ENCODE peak calls at places on chromosomes 11 and 22, in ten cellular contexts. R is A549, J is Peyer's patch, Y is spleen, C is heart left ventricle, D is lower leg skin, T is transverse colon, A is ovary, Q is uterus, E is H1. H is an unnamed sample.

GRCh38 chr11:102419181-102419580 is 33.4 kb downstream of the TMEM123 start:
- DNase-seq in D (no peak), R (no peak), A (no peak), Q (no peak), J (no peak), T (no peak), Y (no peak), E (no peak), C (no peak), H (no peak)

GRCh38 chr11:57493507-57494503 is 21.7 kb downstream of the SLC43A1 start:
- DNase-seq in R (peak; percentile 73), C (peak; percentile 57), Y (peak; percentile 90), Q (peak; percentile 61), E (peak; percentile 88), J (peak; percentile 61), D (peak; percentile 92), A (peak; percentile 74), T (peak; percentile 68), H (no peak)

GRCh38 chr11:21654091-21654490 is 538.8 kb upstream of the ANO5 start:
- DNase-seq in A (no peak), J (no peak), D (no peak), C (no peak), R (no peak), Q (no peak), Y (no peak), E (no peak), T (no peak), H (no peak)

GRCh38 chr11:66981976-66982578 is 7.0 kb downstream of the C11orf86 start:
- DNase-seq in Y (no peak), J (peak; percentile 27), Q (peak; percentile 50), T (peak; percentile 89), C (peak; percentile 92), R (peak; percentile 91), A (peak; percentile 76), E (no peak), D (peak; percentile 96), H (peak; percentile 77)

GRCh38 chr11:69007978-69008381 is 5.1 kb downstream of the MRGPRF start:
- DNase-seq in J (no peak), A (peak; percentile 68), Q (peak; percentile 26), R (peak; percentile 24), C (no peak), D (peak; percentile 69), T (no peak), Y (peak; percentile 43), E (no peak), H (no peak)

GRCh38 chr11:7555067-7555699 is 41.4 kb downstream of the PPFIBP2 start:
- DNase-seq in J (no peak), R (no peak), Q (no peak), Y (no peak), D (no peak), C (peak; percentile 87), E (no peak), T (peak; percentile 86), A (peak; percentile 48), H (peak; percentile 64)

GRCh38 chr11:83025267-83025704 is 46.4 kb downstream of the RAB30 start:
- DNase-seq in D (no peak), R (peak; percentile 47), C (no peak), E (no peak), Y (no peak), Q (no peak), A (no peak), T (no peak), J (no peak), H (no peak)

GRCh38 chr11:35235944-35236666 is 97.1 kb downstream of the CD44 start:
- DNase-seq in J (peak; percentile 24), Q (no peak), E (no peak), R (peak; percentile 54), T (peak; percentile 68), A (no peak), Y (no peak), D (no peak), C (no peak), H (no peak)

GRCh38 chr11:78202733-78203167 is 14.0 kb downstream of the USP35 start:
- DNase-seq in D (no peak), C (no peak), A (no peak), R (no peak), Y (peak; percentile 14), T (no peak), J (peak; percentile 66), Q (no peak), E (no peak), H (no peak)

DNA sequence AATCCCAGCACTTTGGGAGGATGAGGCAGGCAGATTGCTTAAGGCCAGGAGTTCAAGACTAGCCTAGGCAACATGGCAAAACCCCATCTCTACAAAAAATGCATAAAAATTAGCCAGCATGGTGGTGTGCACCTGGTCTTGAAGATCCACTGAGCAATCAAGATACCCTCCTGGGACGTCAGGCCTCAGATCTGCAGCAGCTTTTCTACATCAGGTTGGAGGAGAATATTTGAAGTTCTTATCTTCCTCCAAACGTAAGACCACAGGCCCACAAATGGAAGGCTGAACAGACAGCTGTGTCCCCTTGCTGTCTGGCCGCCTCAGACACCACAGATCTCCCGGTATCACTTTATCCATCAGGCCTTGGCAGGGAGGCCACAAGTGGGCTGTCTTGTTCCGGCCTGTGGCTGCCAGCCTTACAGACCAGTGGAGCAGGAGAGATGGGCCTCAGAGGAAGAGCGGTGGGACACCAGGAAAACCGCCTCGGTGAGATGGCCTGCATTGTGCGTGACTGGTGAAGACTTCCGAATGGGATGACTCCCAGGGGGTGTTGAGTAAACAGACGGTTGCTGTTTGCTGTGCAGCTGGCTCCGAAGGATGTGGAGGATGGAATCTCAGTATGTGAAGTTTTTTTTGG is 15.9 kb downstream of the UBASH3B start:
- DNase-seq in T (no peak), E (no peak), R (peak; percentile 31), Q (no peak), A (no peak), D (no peak), Y (no peak), C (peak; percentile 50), J (no peak), H (no peak)
- TF ChIP-seq POLR2A in T (no peak), E (no peak), R (no peak), Q (no peak), A (no peak), D (no peak), Y (no peak), C (no peak), J (no peak), H (no peak)

DNA sequence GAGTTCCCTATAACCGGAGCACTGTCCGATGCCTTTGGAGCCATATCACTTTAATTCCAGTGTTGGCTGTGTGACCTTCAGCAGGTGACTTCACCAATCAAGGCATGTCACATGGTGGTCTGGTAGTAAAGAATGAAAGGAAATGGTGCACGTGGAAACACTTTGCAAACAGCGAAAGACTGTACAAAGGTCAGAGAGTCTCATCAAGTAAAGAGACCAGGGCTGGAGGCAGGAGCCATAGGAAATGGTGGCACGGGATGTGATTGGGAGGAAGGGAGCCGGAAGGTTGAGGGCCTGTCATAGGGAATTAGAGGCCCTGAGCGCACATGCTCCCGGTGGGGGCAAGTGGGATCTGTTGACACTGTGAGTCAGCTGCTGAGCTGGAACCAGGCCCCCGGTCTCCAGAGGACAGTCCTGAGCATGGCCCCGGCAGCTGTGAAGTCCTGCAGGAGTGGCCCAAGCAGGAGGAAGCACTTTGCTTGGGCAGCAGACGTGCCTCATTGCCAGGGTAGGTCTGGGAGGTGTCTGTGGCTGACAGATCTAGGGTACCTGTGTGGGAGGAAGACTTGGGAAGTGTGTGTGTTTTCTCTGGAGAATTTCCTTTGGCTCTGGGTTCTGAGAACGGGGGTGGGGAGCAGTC is 2.0 kb downstream of the DAGLA start:
- DNase-seq in C (peak; percentile 81), Q (no peak), R (no peak), J (no peak), Y (no peak), A (no peak), T (peak; percentile 64), D (no peak), E (no peak), H (no peak)
- TF ChIP-seq POLR2A in C (no peak), Q (no peak), R (no peak), J (peak; percentile 42), Y (no peak), A (no peak), T (peak; percentile 44), D (no peak), E (no peak), H (no peak)

GRCh38 chr11:42647993-42648392 is 663.8 kb upstream of the API5 start:
- DNase-seq in A (no peak), C (no peak), R (no peak), Q (no peak), D (no peak), J (no peak), Y (no peak), E (no peak), T (no peak), H (no peak)
- TF ChIP-seq POLR2A in A (no peak), C (no peak), R (no peak), Q (no peak), D (no peak), J (no peak), Y (no peak), E (no peak), T (no peak), H (no peak)

GRCh38 chr11:235998-236773 is at the start of gene SIRT3:
- DNase-seq in T (peak; percentile 92), E (peak; percentile 34), Y (peak; percentile 96), Q (peak; percentile 79), D (peak; percentile 94), C (peak; percentile 87), A (peak; percentile 88), R (peak; percentile 90), J (peak; percentile 85), H (peak; percentile 97)
- TF ChIP-seq POLR2A in T (peak; percentile 88), E (peak; percentile 67), Y (no peak), Q (peak; percentile 50), D (no peak), C (peak; percentile 64), A (peak; percentile 27), R (peak; percentile 78), J (peak; percentile 73), H (peak; percentile 23)

GRCh38 chr22:36334081-36334831 is 53.5 kb downstream of the MYH9 start:
- DNase-seq in E (no peak), T (peak; percentile 52), R (peak; percentile 54), Y (peak; percentile 88), J (peak; percentile 57), D (peak; percentile 90), C (peak; percentile 67), Q (no peak), A (no peak), H (peak; percentile 69)
- TF ChIP-seq POLR2A in E (peak; percentile 40), T (no peak), R (no peak), Y (no peak), J (no peak), D (no peak), C (no peak), Q (no peak), A (no peak), H (no peak)